ENCODE peak calls at places on chromosomes 6 and 20, in ten cellular contexts. One of them, this sample, is unnamed.

GRCh38 chr6:40845588-40845987 is 193.4 kb downstream of the UNC5CL start:
- DNase-seq in sigmoid colon: no peak
- DNase-seq in heart left ventricle: peak; percentile 19
- DNase-seq in pancreas: peak; percentile 52
- DNase-seq in stomach: peak; percentile 53
- DNase-seq in colonic mucosa: peak; percentile 40
- DNase-seq in thoracic aorta: no peak
- DNase-seq in breast epithelium: no peak
- DNase-seq in ascending aorta: no peak
- DNase-seq in A673: peak; percentile 71
- DNase-seq in this sample: peak; percentile 91

GRCh38 chr20:642398-643174 is 10.4 kb downstream of the SRXN1 start:
- DNase-seq in sigmoid colon: no peak
- DNase-seq in heart left ventricle: peak; percentile 63
- DNase-seq in pancreas: no peak
- DNase-seq in stomach: no peak
- DNase-seq in colonic mucosa: no peak
- DNase-seq in thoracic aorta: no peak
- DNase-seq in breast epithelium: no peak
- DNase-seq in ascending aorta: no peak
- DNase-seq in A673: peak; percentile 37
- DNase-seq in this sample: peak; percentile 87

GRCh38 chr6:30644769-30645168 is 2.2 kb upstream of the C6orf136 start:
- DNase-seq in sigmoid colon: no peak
- DNase-seq in heart left ventricle: no peak
- DNase-seq in pancreas: no peak
- DNase-seq in stomach: no peak
- DNase-seq in colonic mucosa: no peak
- DNase-seq in thoracic aorta: no peak
- DNase-seq in breast epithelium: no peak
- DNase-seq in ascending aorta: no peak
- DNase-seq in A673: no peak
- DNase-seq in this sample: no peak

GRCh38 chr20:61806314-61806713 is 259.4 kb downstream of the TAF4 start:
- DNase-seq in sigmoid colon: no peak
- DNase-seq in heart left ventricle: no peak
- DNase-seq in pancreas: no peak
- DNase-seq in stomach: no peak
- DNase-seq in colonic mucosa: no peak
- DNase-seq in thoracic aorta: no peak
- DNase-seq in breast epithelium: no peak
- DNase-seq in ascending aorta: no peak
- DNase-seq in A673: no peak
- DNase-seq in this sample: no peak

GRCh38 chr20:2305479-2305878 is 9.7 kb downstream of the TGM3 start:
- DNase-seq in sigmoid colon: no peak
- DNase-seq in heart left ventricle: no peak
- DNase-seq in pancreas: no peak
- DNase-seq in stomach: no peak
- DNase-seq in colonic mucosa: no peak
- DNase-seq in thoracic aorta: no peak
- DNase-seq in breast epithelium: no peak
- DNase-seq in ascending aorta: no peak
- DNase-seq in A673: no peak
- DNase-seq in this sample: no peak

GRCh38 chr6:108114861-108115597 is 40.5 kb upstream of the OSTM1 start:
- DNase-seq in sigmoid colon: peak; percentile 77
- DNase-seq in heart left ventricle: peak; percentile 63
- DNase-seq in pancreas: peak; percentile 69
- DNase-seq in stomach: no peak
- DNase-seq in colonic mucosa: peak; percentile 36
- DNase-seq in thoracic aorta: no peak
- DNase-seq in breast epithelium: no peak
- DNase-seq in ascending aorta: no peak
- DNase-seq in A673: peak; percentile 77
- DNase-seq in this sample: peak; percentile 90

GRCh38 chr6:113809818-113810217 is 47.3 kb upstream of the MARCKS start:
- DNase-seq in sigmoid colon: no peak
- DNase-seq in heart left ventricle: no peak
- DNase-seq in pancreas: no peak
- DNase-seq in stomach: no peak
- DNase-seq in colonic mucosa: no peak
- DNase-seq in thoracic aorta: no peak
- DNase-seq in breast epithelium: no peak
- DNase-seq in ascending aorta: no peak
- DNase-seq in A673: no peak
- DNase-seq in this sample: no peak

GRCh38 chr20:50050660-50051308 is 62.2 kb downstream of the UBE2V1 start:
- DNase-seq in sigmoid colon: no peak
- DNase-seq in heart left ventricle: no peak
- DNase-seq in pancreas: no peak
- DNase-seq in stomach: no peak
- DNase-seq in colonic mucosa: no peak
- DNase-seq in thoracic aorta: no peak
- DNase-seq in breast epithelium: no peak
- DNase-seq in ascending aorta: no peak
- DNase-seq in A673: no peak
- DNase-seq in this sample: peak; percentile 44

GRCh38 chr6:6452002-6452401 is 131.5 kb upstream of the F13A1 start:
- DNase-seq in sigmoid colon: no peak
- DNase-seq in heart left ventricle: no peak
- DNase-seq in pancreas: no peak
- DNase-seq in stomach: no peak
- DNase-seq in colonic mucosa: no peak
- DNase-seq in thoracic aorta: no peak
- DNase-seq in breast epithelium: no peak
- DNase-seq in ascending aorta: no peak
- DNase-seq in A673: no peak
- DNase-seq in this sample: peak; percentile 52

GRCh38 chr6:16337280-16337975 is 99.0 kb downstream of the GMPR start:
- DNase-seq in sigmoid colon: peak; percentile 96
- DNase-seq in heart left ventricle: peak; percentile 97
- DNase-seq in pancreas: peak; percentile 73
- DNase-seq in stomach: peak; percentile 70
- DNase-seq in colonic mucosa: peak; percentile 75
- DNase-seq in thoracic aorta: peak; percentile 78
- DNase-seq in breast epithelium: peak; percentile 80
- DNase-seq in ascending aorta: peak; percentile 46
- DNase-seq in A673: no peak
- DNase-seq in this sample: peak; percentile 49

GRCh38 chr6:10655508-10656055 is 38.8 kb downstream of the C6orf52 start:
- DNase-seq in sigmoid colon: no peak
- DNase-seq in heart left ventricle: no peak
- DNase-seq in pancreas: no peak
- DNase-seq in stomach: no peak
- DNase-seq in colonic mucosa: no peak
- DNase-seq in thoracic aorta: no peak
- DNase-seq in breast epithelium: no peak
- DNase-seq in ascending aorta: no peak
- DNase-seq in A673: no peak
- DNase-seq in this sample: no peak

GRCh38 chr6:53770690-53771320 is 24.0 kb upstream of the LRRC1 start:
- DNase-seq in sigmoid colon: no peak
- DNase-seq in heart left ventricle: no peak
- DNase-seq in pancreas: no peak
- DNase-seq in stomach: no peak
- DNase-seq in colonic mucosa: no peak
- DNase-seq in thoracic aorta: no peak
- DNase-seq in breast epithelium: no peak
- DNase-seq in ascending aorta: no peak
- DNase-seq in A673: peak; percentile 6
- DNase-seq in this sample: no peak

GRCh38 chr6:44149369-44150012 is 9.1 kb upstream of the CAPN11 start:
- DNase-seq in sigmoid colon: peak; percentile 49
- DNase-seq in heart left ventricle: no peak
- DNase-seq in pancreas: no peak
- DNase-seq in stomach: no peak
- DNase-seq in colonic mucosa: no peak
- DNase-seq in thoracic aorta: no peak
- DNase-seq in breast epithelium: no peak
- DNase-seq in ascending aorta: no peak
- DNase-seq in A673: no peak
- DNase-seq in this sample: no peak
- H3K36me3 ChIP-seq in sigmoid colon: no peaks in the 10 kb centered on the region
- H3K36me3 ChIP-seq in heart left ventricle: peaks cover 51% of the 10 kb centered on the region
- H3K36me3 ChIP-seq in pancreas: peaks cover 20% of the 10 kb centered on the region
- H3K36me3 ChIP-seq in stomach: peaks cover 73% of the 10 kb centered on the region
- H3K36me3 ChIP-seq in colonic mucosa: no peaks in the 10 kb centered on the region
- H3K36me3 ChIP-seq in thoracic aorta: peaks cover 26% of the 10 kb centered on the region
- H3K36me3 ChIP-seq in breast epithelium: peaks cover 6% of the 10 kb centered on the region
- H3K36me3 ChIP-seq in ascending aorta: peaks cover 55% of the 10 kb centered on the region
- H3K36me3 ChIP-seq in A673: no peaks in the 10 kb centered on the region
- H3K36me3 ChIP-seq in this sample: peaks cover 22% of the 10 kb centered on the region

DNA sequence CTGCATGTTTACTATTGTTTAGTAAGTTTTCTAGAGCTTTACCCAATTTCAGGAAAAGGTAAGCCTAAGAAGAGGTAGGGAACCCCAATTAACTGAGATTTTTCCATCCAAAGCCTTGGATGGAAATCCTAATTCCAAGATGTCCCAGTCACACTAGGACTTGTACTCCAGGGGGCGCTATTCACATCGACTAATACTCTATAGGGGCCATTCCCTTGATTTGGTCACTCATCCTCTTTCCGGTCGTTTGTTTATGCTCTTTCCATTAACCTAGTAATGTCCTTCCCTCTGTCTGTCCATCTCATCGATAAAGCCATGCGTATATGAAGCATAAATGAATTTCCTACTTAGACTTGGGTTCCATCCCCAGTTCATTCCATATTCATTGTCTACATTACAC is 80.8 kb upstream of the FUCA2 start:
- DNase-seq in sigmoid colon: no peak
- DNase-seq in heart left ventricle: no peak
- DNase-seq in pancreas: no peak
- DNase-seq in stomach: no peak
- DNase-seq in colonic mucosa: no peak
- DNase-seq in thoracic aorta: no peak
- DNase-seq in breast epithelium: no peak
- DNase-seq in ascending aorta: no peak
- DNase-seq in A673: peak; percentile 44
- DNase-seq in this sample: peak; percentile 77
- TF ChIP-seq CTCF in sigmoid colon: no peak
- TF ChIP-seq CTCF in heart left ventricle: peak; percentile 33
- TF ChIP-seq CTCF in pancreas: peak; percentile 19
- TF ChIP-seq CTCF in stomach: no peak
- TF ChIP-seq CTCF in colonic mucosa: no peak
- TF ChIP-seq CTCF in thoracic aorta: no peak
- TF ChIP-seq CTCF in breast epithelium: no peak
- TF ChIP-seq CTCF in ascending aorta: no peak
- TF ChIP-seq CTCF in A673: peak; percentile 67
- TF ChIP-seq CTCF in this sample: peak; percentile 78

GRCh38 chr6:128076843-128077242 is 176.0 kb upstream of the THEMIS start:
- DNase-seq in sigmoid colon: no peak
- DNase-seq in heart left ventricle: no peak
- DNase-seq in pancreas: no peak
- DNase-seq in stomach: no peak
- DNase-seq in colonic mucosa: no peak
- DNase-seq in thoracic aorta: no peak
- DNase-seq in breast epithelium: no peak
- DNase-seq in ascending aorta: no peak
- DNase-seq in A673: no peak
- DNase-seq in this sample: no peak
- H3K36me3 ChIP-seq in sigmoid colon: no peaks in the 10 kb centered on the region
- H3K36me3 ChIP-seq in heart left ventricle: peaks cover 22% of the 10 kb centered on the region
- H3K36me3 ChIP-seq in pancreas: peaks cover 6% of the 10 kb centered on the region
- H3K36me3 ChIP-seq in stomach: peaks cover 37% of the 10 kb centered on the region
- H3K36me3 ChIP-seq in colonic mucosa: no peaks in the 10 kb centered on the region
- H3K36me3 ChIP-seq in thoracic aorta: no peaks in the 10 kb centered on the region
- H3K36me3 ChIP-seq in breast epithelium: no peaks in the 10 kb centered on the region
- H3K36me3 ChIP-seq in ascending aorta: no peaks in the 10 kb centered on the region
- H3K36me3 ChIP-seq in A673: peaks cover 3% of the 10 kb centered on the region
- H3K36me3 ChIP-seq in this sample: peaks cover 7% of the 10 kb centered on the region

DNA sequence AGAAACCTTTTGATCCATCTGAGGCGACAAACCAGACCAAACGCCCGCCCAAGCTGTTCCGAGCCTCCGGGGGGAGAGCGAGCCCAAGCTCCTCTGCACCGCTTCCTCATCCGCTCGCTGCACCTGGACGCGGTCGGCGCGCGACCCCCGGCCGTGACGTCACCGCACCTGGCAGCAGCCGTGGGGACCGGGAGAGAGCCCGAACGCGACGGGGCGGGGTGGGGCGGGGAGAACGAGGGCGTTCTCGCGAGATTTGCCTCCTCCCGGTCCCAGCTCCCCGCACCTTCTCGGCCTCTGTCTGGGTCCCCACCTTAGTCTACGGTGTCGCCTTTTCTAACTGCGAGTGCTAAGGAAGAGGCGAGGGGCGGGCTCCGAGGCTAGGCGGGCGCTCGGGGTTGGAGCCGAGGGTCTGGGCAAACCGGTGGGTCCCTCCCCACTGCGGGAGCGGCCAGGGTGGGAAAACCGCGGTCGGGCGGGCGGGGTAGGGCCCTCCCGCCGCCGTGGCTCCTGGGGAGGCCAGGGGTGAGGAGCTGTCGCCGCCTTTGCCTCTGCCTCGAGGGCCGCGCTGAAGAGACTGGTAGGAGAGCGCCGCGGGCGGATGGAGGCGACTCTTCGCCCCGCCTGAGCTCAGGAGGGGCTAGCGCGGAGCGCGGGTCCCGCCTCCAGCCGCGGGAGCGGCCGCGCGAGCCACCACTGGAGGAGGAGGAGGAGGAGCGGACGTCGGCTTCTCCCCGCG is at the start of gene CD2AP:
- DNase-seq in sigmoid colon: peak; percentile 93
- DNase-seq in heart left ventricle: peak; percentile 88
- DNase-seq in pancreas: peak; percentile 89
- DNase-seq in stomach: peak; percentile 90
- DNase-seq in colonic mucosa: peak; percentile 93
- DNase-seq in thoracic aorta: peak; percentile 24
- DNase-seq in breast epithelium: peak; percentile 83
- DNase-seq in ascending aorta: peak; percentile 53
- DNase-seq in A673: peak; percentile 89
- DNase-seq in this sample: peak; percentile 98
- TF ChIP-seq CTCF in sigmoid colon: no peak
- TF ChIP-seq CTCF in heart left ventricle: peak; percentile 20
- TF ChIP-seq CTCF in pancreas: no peak
- TF ChIP-seq CTCF in stomach: no peak
- TF ChIP-seq CTCF in colonic mucosa: no peak
- TF ChIP-seq CTCF in thoracic aorta: no peak
- TF ChIP-seq CTCF in breast epithelium: no peak
- TF ChIP-seq CTCF in ascending aorta: no peak
- TF ChIP-seq CTCF in A673: peak; percentile 12
- TF ChIP-seq CTCF in this sample: peak; percentile 20

This sample was measured in endodermal cell.